ENCODE peak calls at places on chromosomes 5 and 9, in five cellular contexts. D is HepG2, A is cardiac muscle cell, B is left ventricle myocardium inferior, W is stomach. H is an unnamed sample.

GRCh38 chr5:158431369-158432029 is 572.6 kb upstream of the CLINT1 start:
- DNase-seq in D (no peak), A (peak; percentile 48), B (no peak), W (no peak), H (no peak)

GRCh38 chr5:142506046-142506445 is 179.8 kb downstream of the FGF1 start:
- DNase-seq in D (no peak), A (no peak), B (no peak), W (no peak), H (no peak)

GRCh38 chr5:31463341-31463740 is 68.6 kb downstream of the DROSHA start:
- DNase-seq in D (no peak), A (peak; percentile 36), B (no peak), W (no peak), H (no peak)

GRCh38 chr9:134891713-134892112 is 11.1 kb downstream of the FCN2 start:
- DNase-seq in D (no peak), A (no peak), B (no peak), W (no peak), H (no peak)

GRCh38 chr5:135140805-135141204 is 106.8 kb upstream of the PITX1 start:
- DNase-seq in D (no peak), A (peak; percentile 30), B (no peak), W (no peak), H (no peak)

GRCh38 chr5:21219255-21219654 is 1231.3 kb upstream of the CDH18 start:
- DNase-seq in D (no peak), A (no peak), B (no peak), W (no peak), H (no peak)

GRCh38 chr9:70924905-70925547 is 196.4 kb downstream of the TRPM3 start:
- DNase-seq in D (peak; percentile 56), A (peak; percentile 93), B (no peak), W (peak; percentile 40), H (peak; percentile 47)

GRCh38 chr5:174725991-174726601 is 1.7 kb downstream of the MSX2 start:
- DNase-seq in D (no peak), A (no peak), B (no peak), W (no peak), H (no peak)

GRCh38 chr5:143920772-143921171 is 108.8 kb downstream of the HMHB1 start:
- DNase-seq in D (no peak), A (no peak), B (no peak), W (no peak), H (no peak)

GRCh38 chr5:74185599-74185998 is 454.9 kb downstream of the ENC1 start:
- DNase-seq in D (no peak), A (no peak), B (no peak), W (no peak), H (no peak)

GRCh38 chr9:93346240-93347112 is 105.0 kb upstream of the FAM120A start:
- DNase-seq in D (no peak), A (peak; percentile 26), B (no peak), W (no peak), H (no peak)

GRCh38 chr5:122736086-122736485 is 38.8 kb upstream of the SNX2 start:
- DNase-seq in D (no peak), A (no peak), B (no peak), W (no peak), H (no peak)

GRCh38 chr9:136090060-136090735 is 4.9 kb downstream of the NACC2 start:
- DNase-seq in D (no peak), A (no peak), B (no peak), W (no peak), H (no peak)

GRCh38 chr9:4555251-4555650 is 65.0 kb downstream of the SLC1A1 start:
- DNase-seq in D (no peak), A (peak; percentile 34), B (no peak), W (no peak), H (no peak)

GRCh38 chr9:100669968-100670367 is 92.1 kb downstream of the CAVIN4 start:
- DNase-seq in D (no peak), A (no peak), B (no peak), W (no peak), H (no peak)

GRCh38 chr5:173318338-173318737 is 9.9 kb downstream of the STC2 start:
- DNase-seq in D (no peak), A (no peak), B (no peak), W (no peak), H (no peak)

GRCh38 chr5:173317091-173317685 is 11.0 kb downstream of the STC2 start:
- DNase-seq in D (no peak), A (no peak), B (no peak), W (no peak), H (no peak)

GRCh38 chr5:173318881-173319609 is 9.2 kb downstream of the STC2 start:
- DNase-seq in D (no peak), A (no peak), B (no peak), W (no peak), H (no peak)

GRCh38 chr5:173316463-173317020 is 11.7 kb downstream of the STC2 start:
- DNase-seq in D (no peak), A (no peak), B (no peak), W (no peak), H (no peak)

DNA sequence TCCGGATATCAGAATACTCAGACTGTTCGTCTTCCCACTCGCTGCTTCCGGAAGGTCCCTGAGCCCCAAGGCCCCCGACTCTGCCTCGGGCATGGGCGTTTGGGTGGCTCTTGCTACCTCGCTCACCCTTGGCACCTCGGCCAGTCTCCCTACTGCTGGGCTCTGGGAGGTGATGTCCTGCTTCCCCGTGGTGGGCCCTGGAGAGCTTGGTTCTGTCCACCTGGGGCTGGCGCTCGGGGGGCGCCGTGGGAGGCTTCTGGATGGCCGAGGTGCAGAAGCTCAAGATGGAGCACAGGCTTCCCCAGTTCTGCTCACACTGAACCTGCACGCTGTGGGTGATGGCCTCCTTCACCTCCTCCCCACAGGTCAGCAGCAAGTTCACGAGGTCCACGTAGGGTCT is 10.4 kb downstream of the STC2 start:
- DNase-seq in D (no peak), A (no peak), B (no peak), W (no peak), H (no peak)
- H3K27ac ChIP-seq in D (no peak overlapping the region), A (no peak overlapping the region), B (no peak overlapping the region), W (no peak overlapping the region), H (peak overlapping the region; percentile 43)

GRCh38 chr5:141363952-141364660 is at the start of gene PCDHGA5:
- DNase-seq in D (no peak), A (peak; percentile 12), B (no peak), W (no peak), H (no peak)
- TF ChIP-seq CTCF in D (no peak), A (no peak), B (peak; percentile 51), W (no peak), H (peak; percentile 10)

GRCh38 chr9:114445616-114446015 is 57.8 kb upstream of the AKNA start:
- DNase-seq in D (no peak), A (peak; percentile 14), B (no peak), W (no peak), H (no peak)
- H3K27ac ChIP-seq in D (no peak overlapping the region), A (no peak overlapping the region), B (no peak overlapping the region), W (no peak overlapping the region), H (no peak overlapping the region)

GRCh38 chr9:130892503-130893249 is 3.9 kb downstream of the QRFP start:
- DNase-seq in D (no peak), A (no peak), B (no peak), W (no peak), H (no peak)

GRCh38 chr9:130894546-130894945 is 2.1 kb downstream of the QRFP start:
- DNase-seq in D (no peak), A (no peak), B (no peak), W (no peak), H (no peak)

GRCh38 chr9:130891699-130892502 is 4.7 kb downstream of the QRFP start:
- DNase-seq in D (no peak), A (no peak), B (no peak), W (no peak), H (no peak)

GRCh38 chr9:130895038-130895437 is 1.6 kb downstream of the QRFP start:
- DNase-seq in D (no peak), A (no peak), B (no peak), W (no peak), H (no peak)

DNA sequence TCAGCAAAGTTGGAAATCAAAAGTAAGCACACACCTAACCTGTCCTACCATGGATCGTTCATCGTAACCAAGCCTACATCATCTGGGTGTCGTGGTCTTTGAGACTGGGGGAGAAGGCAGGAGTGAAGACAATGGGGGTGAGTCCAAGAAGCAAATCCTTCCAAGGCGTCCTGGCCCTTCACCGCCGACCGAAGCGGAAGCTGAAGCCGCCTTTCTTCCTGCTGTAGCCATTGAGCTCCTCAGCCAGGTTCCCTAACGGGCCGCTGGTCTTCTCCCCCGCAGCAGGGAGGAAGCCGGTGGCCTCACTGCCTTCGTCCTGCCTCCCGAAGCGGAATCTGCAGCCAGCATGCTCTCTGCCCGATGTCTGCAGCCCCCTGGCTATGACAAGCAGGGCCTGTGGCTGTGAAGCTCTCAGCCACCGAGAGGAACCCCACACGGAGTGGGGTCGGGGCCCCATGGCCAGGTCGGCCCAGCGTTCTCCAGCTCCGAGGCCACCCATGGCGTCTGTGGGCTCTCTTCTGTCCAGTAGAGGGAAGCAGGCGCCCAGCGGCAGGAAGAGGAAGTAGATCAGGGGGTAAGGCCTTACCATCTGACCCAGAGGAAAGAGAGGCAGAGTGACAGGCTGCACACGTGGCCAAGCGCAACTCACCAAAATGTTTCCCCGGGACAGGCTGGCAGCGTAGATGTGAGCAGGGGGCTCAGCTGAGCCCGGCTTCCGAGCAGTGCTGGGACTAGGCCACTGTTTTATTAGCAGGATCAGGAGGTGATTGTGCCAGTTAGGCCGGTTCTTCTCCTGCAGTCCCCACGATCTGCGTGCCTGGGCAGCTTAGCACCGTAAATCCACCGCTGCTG is 3.1 kb downstream of the QRFP start:
- DNase-seq in D (no peak), A (no peak), B (peak; percentile 58), W (peak; percentile 40), H (no peak)
- TF ChIP-seq CTCF in D (peak; percentile 37), A (no peak), B (peak; percentile 58), W (no peak), H (peak; percentile 38)

DNA sequence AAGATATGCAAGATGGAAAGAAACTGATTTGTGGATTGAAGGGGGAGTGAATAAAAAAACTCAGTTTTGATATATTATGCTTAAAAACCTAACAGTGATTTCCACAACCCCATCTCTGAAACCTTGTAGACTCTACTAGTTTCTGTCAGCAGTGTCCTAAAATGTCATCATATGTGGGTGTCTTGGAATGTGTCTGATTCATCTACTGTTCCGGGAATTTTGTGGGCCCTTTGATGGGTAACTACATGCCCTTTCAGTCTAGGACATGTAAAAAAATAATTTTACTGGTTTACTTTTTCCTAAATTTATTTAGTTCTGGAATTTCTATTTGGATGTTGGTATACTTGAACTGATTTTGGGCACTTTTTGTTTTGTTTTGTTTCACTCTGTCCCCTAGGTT is 118.9 kb upstream of the NMUR2 start:
- DNase-seq in D (no peak), A (no peak), B (no peak), W (no peak), H (no peak)
- H3K27ac ChIP-seq in D (no peak overlapping the region), A (no peak overlapping the region), B (no peak overlapping the region), W (no peak overlapping the region), H (no peak overlapping the region)

GRCh38 chr5:130112246-130112645 is 208.0 kb downstream of the CHSY3 start:
- DNase-seq in D (no peak), A (no peak), B (no peak), W (no peak), H (no peak)

GRCh38 chr5:130111723-130112122 is 207.5 kb downstream of the CHSY3 start:
- DNase-seq in D (no peak), A (no peak), B (no peak), W (no peak), H (no peak)

GRCh38 chr5:130116431-130116830 is 212.2 kb downstream of the CHSY3 start:
- DNase-seq in D (no peak), A (no peak), B (no peak), W (no peak), H (no peak)

DNA sequence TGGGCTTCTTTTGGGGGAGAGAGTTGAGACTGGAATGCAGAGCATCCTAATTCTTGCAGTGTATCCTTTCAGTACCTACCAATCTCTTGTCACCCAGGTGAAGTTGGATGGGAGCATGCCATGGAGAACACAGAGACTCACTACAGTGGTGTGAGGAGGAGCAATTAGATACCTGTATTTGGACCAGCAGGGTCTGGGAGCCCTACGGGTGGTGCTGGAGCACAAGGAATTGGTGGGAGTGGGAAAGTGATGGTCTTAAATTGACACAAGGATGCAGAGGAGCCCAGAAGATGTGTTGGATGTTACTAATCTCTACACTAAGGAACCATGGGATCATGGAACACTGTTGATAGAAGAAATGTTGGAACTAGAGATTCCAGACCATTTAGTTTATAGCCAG is 212.7 kb downstream of the CHSY3 start:
- DNase-seq in D (no peak), A (no peak), B (no peak), W (no peak), H (no peak)
- TF ChIP-seq CTCF in D (no peak), A (no peak), B (no peak), W (no peak), H (no peak)